ENCODE peak calls at places on chromosomes 4 and X, in four cellular contexts. One of them, this sample, is unnamed.

GRCh38 chr4:169418846-169419245 is 148.1 kb upstream of the SH3RF1 start:
- DNase-seq in A549: no peak
- DNase-seq in transverse colon: no peak
- DNase-seq in HCT116: no peak
- DNase-seq in this sample: no peak

GRCh38 chrX:103073442-103073841 is 9.5 kb upstream of the BEX1 start:
- DNase-seq in A549: no peak
- DNase-seq in transverse colon: no peak
- DNase-seq in HCT116: no peak
- DNase-seq in this sample: no peak

GRCh38 chr4:86344127-86344526 is 15.7 kb downstream of the MAPK10 start:
- DNase-seq in A549: no peak
- DNase-seq in transverse colon: no peak
- DNase-seq in HCT116: no peak
- DNase-seq in this sample: no peak

GRCh38 chr4:186472948-186473347 is 82.4 kb downstream of the MTNR1A start:
- DNase-seq in A549: peak
- DNase-seq in transverse colon: no peak
- DNase-seq in HCT116: peak
- DNase-seq in this sample: peak

GRCh38 chr4:31949045-31949444 is 1228.9 kb downstream of the PCDH7 start:
- DNase-seq in A549: no peak
- DNase-seq in transverse colon: no peak
- DNase-seq in HCT116: no peak
- DNase-seq in this sample: no peak

GRCh38 chrX:16578218-16578617 is 71.7 kb upstream of the S100G start:
- DNase-seq in A549: no peak
- DNase-seq in transverse colon: no peak
- DNase-seq in HCT116: no peak
- DNase-seq in this sample: no peak

GRCh38 chrX:16077811-16078210 is 45.6 kb upstream of the GRPR start:
- DNase-seq in A549: no peak
- DNase-seq in transverse colon: no peak
- DNase-seq in HCT116: no peak
- DNase-seq in this sample: no peak

GRCh38 chr4:88599298-88599697 is 7.0 kb downstream of the HERC3 start:
- DNase-seq in A549: no peak
- DNase-seq in transverse colon: no peak
- DNase-seq in HCT116: no peak
- DNase-seq in this sample: no peak

GRCh38 chrX:49761481-49761880 is 65.7 kb upstream of the PAGE1 start:
- DNase-seq in A549: peak
- DNase-seq in transverse colon: no peak
- DNase-seq in HCT116: no peak
- DNase-seq in this sample: peak

GRCh38 chr4:185305979-185306442 is 89.7 kb downstream of the LRP2BP start:
- DNase-seq in A549: no peak
- DNase-seq in transverse colon: no peak
- DNase-seq in HCT116: peak
- DNase-seq in this sample: no peak
- TF ChIP-seq POLR2A in A549: no peak
- TF ChIP-seq POLR2A in transverse colon: no peak
- TF ChIP-seq POLR2A in HCT116: no peak
- TF ChIP-seq POLR2A in this sample: no peak

DNA sequence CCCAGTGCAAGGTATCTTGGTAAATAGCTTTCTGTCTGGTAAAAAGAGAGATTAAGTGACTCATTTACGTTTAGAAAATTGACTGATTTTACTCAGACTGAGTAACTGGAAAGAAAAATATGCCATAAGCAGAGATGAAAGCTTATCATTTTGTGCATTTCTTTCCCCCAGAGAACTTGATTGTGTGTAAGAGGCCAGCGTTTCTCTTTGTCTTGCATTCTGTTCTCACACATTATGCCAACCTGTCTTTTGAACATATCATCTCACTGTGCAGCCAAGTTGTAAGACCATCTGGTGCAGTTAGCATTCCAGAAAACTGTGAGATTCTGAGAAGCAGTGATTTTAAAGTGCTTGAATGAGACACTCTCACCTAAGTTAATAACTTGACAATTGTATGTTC is 651.3 kb downstream of the TECRL start:
- DNase-seq in A549: no peak
- DNase-seq in transverse colon: no peak
- DNase-seq in HCT116: no peak
- DNase-seq in this sample: no peak
- TF ChIP-seq POLR2A in A549: no peak
- TF ChIP-seq POLR2A in transverse colon: no peak
- TF ChIP-seq POLR2A in HCT116: no peak
- TF ChIP-seq POLR2A in this sample: no peak

GRCh38 chr4:39770471-39770870 is 72.5 kb downstream of the UBE2K start:
- DNase-seq in A549: no peak
- DNase-seq in transverse colon: no peak
- DNase-seq in HCT116: no peak
- DNase-seq in this sample: no peak

GRCh38 chr4:39770005-39770404 is 72.1 kb downstream of the UBE2K start:
- DNase-seq in A549: no peak
- DNase-seq in transverse colon: no peak
- DNase-seq in HCT116: no peak
- DNase-seq in this sample: peak

DNA sequence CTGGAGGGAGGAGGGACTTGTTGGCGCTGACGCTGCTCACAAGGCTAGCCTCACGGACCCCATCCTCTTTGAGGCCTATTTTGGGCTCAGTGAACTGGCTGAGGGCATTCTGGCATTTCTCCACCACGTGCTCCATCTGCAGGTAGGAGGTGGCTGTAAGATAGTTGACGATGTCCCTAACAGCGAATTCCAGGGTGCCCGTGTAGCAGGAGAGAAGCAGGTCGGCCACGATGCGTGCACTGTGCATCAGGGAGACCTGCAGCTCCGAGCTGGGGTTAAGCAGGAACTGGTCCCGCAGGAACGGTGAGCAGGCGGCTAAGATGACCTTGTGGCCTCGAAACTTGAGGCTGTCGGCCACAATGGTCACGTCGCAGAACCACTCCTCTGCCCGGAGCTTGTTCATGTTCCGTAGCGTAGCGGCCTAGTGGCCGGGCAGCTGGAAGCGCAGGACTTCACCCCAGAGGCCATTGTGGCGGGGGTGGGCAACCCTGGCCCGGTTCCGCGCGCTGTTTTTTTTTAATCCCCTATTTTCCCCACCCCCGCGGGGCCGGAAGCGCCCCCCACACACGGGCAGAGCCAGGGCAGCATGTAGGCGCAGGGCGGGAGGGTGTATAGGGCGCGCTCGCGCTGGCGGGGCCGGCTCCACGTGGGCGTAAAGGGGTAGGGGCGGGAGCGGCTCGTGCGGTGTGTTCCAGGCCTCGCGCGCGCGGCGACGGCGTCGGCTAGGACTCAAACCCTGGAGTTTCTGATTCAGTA is 73.2 kb downstream of the UBE2K start:
- DNase-seq in A549: no peak
- DNase-seq in transverse colon: no peak
- DNase-seq in HCT116: no peak
- DNase-seq in this sample: no peak
- TF ChIP-seq POLR2A in A549: no peak
- TF ChIP-seq POLR2A in transverse colon: no peak
- TF ChIP-seq POLR2A in HCT116: no peak
- TF ChIP-seq POLR2A in this sample: no peak

GRCh38 chr4:140851032-140851636 is 94.9 kb upstream of the TBC1D9 start:
- DNase-seq in A549: peak
- DNase-seq in transverse colon: peak
- DNase-seq in HCT116: peak
- DNase-seq in this sample: peak
- TF ChIP-seq POLR2A in A549: no peak
- TF ChIP-seq POLR2A in transverse colon: no peak
- TF ChIP-seq POLR2A in HCT116: no peak
- TF ChIP-seq POLR2A in this sample: no peak

DNA sequence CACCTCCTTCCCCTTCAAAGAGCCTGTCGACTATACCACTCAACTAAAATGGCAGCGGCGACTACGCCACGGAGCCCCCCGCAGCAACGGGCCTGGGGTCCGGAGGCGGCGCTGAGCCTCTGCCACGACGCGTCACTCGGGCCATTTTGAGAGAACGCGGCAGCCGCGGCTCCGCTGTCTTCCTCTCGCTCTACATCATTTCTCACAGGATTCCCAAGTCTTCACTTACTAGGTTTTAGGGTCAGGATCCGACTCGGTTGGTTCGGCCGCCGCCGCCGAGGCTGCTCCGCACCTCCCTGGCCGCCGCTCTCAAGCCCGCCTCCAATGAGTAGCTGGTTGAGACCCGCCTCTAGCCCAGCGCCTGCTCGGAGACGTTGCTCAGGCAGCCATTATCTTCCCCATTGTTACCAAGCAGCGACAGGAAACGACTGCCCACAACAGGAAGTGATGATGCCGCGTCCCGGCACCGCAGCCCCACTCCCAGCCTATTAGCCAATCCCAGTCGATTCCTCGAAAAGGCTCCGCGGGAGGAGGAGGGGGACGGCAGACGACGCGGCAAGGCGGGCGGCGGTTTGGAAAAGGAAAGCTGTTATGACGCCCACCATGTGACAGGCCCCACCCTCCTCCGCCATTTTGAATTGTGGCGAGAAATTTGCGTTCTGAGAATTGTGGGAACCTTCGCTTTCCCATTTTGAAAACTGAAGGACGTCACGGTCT is at the start of gene RLIM:
- DNase-seq in A549: peak
- DNase-seq in transverse colon: peak
- DNase-seq in HCT116: peak
- DNase-seq in this sample: peak
- TF ChIP-seq POLR2A in A549: peak
- TF ChIP-seq POLR2A in transverse colon: peak
- TF ChIP-seq POLR2A in HCT116: peak
- TF ChIP-seq POLR2A in this sample: peak

GRCh38 chr4:80202784-80203553 is 5.7 kb downstream of the PRDM8 start:
- DNase-seq in A549: no peak
- DNase-seq in transverse colon: peak
- DNase-seq in HCT116: no peak
- DNase-seq in this sample: peak
- TF ChIP-seq POLR2A in A549: no peak
- TF ChIP-seq POLR2A in transverse colon: no peak
- TF ChIP-seq POLR2A in HCT116: no peak
- TF ChIP-seq POLR2A in this sample: no peak

DNA sequence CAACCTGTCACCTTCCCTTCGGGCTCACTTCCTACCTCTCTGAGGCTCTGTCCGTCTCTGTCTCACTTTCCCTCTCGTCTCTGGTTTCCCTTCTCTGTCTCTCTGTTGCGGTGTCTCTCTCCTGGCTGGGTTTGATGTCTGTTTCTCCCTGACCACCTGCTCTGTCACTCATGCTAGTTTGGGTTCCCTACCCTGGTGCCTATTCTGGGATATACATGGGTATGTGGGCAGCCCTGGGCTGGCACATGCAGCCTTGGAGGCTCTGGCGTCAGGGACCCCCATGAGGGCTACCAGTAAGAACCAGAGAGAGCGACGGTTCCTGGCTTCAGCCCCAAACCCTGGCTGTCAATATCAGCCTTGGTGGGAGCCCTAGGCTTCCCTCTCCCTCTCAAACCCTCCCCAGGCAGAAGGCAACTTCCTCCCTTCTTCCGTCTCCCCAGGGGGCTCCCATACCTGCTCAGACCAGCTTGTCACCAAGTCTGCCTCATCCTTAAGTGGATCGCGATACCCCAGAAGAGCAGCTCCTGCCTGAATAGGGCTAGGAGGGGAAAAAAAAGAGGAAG is 314 bp downstream of the DNASE1L1 start:
- DNase-seq in A549: no peak
- DNase-seq in transverse colon: no peak
- DNase-seq in HCT116: no peak
- DNase-seq in this sample: no peak
- TF ChIP-seq POLR2A in A549: no peak
- TF ChIP-seq POLR2A in transverse colon: peak
- TF ChIP-seq POLR2A in HCT116: no peak
- TF ChIP-seq POLR2A in this sample: peak

GRCh38 chrX:139206914-139207313 is 323.6 kb upstream of the F9 start:
- DNase-seq in A549: no peak
- DNase-seq in transverse colon: no peak
- DNase-seq in HCT116: no peak
- DNase-seq in this sample: no peak

GRCh38 chrX:139202742-139203410 is 327.7 kb upstream of the F9 start:
- DNase-seq in A549: no peak
- DNase-seq in transverse colon: no peak
- DNase-seq in HCT116: no peak
- DNase-seq in this sample: no peak

GRCh38 chrX:139203681-139204575 is 326.6 kb upstream of the F9 start:
- DNase-seq in A549: no peak
- DNase-seq in transverse colon: no peak
- DNase-seq in HCT116: no peak
- DNase-seq in this sample: no peak

GRCh38 chrX:139204576-139204902 is 326.0 kb upstream of the F9 start:
- DNase-seq in A549: no peak
- DNase-seq in transverse colon: no peak
- DNase-seq in HCT116: no peak
- DNase-seq in this sample: no peak

GRCh38 chrX:139204903-139205667 is 325.5 kb upstream of the F9 start:
- DNase-seq in A549: peak
- DNase-seq in transverse colon: peak
- DNase-seq in HCT116: no peak
- DNase-seq in this sample: no peak
- TF ChIP-seq POLR2A in A549: no peak
- TF ChIP-seq POLR2A in transverse colon: no peak
- TF ChIP-seq POLR2A in HCT116: no peak
- TF ChIP-seq POLR2A in this sample: no peak

GRCh38 chr4:145732895-145733880 is 53.2 kb downstream of the C4orf51 start:
- DNase-seq in A549: peak
- DNase-seq in transverse colon: peak
- DNase-seq in HCT116: peak
- DNase-seq in this sample: peak
- TF ChIP-seq POLR2A in A549: peak
- TF ChIP-seq POLR2A in transverse colon: peak
- TF ChIP-seq POLR2A in HCT116: no peak
- TF ChIP-seq POLR2A in this sample: peak

GRCh38 chrX:19343462-19344206 is at the start of gene PDHA1:
- DNase-seq in A549: peak
- DNase-seq in transverse colon: peak
- DNase-seq in HCT116: peak
- DNase-seq in this sample: peak
- TF ChIP-seq POLR2A in A549: peak
- TF ChIP-seq POLR2A in transverse colon: peak
- TF ChIP-seq POLR2A in HCT116: no peak
- TF ChIP-seq POLR2A in this sample: peak

This sample was measured in erythroblast.